ENCODE peak calls at places on chromosome 16, in four cellular contexts. C is SK-N-SH, O is H1, D is GM12878. U is an unnamed sample.

GRCh38 chr16:4713663-4714501 is 20.2 kb downstream of the ANKS3 start:
- DNase-seq in C (no peak), O (no peak), D (no peak), U (no peak)

GRCh38 chr16:81511371-81511770 is 66.8 kb downstream of the CMIP start:
- DNase-seq in C (no peak), O (no peak), D (no peak), U (no peak)

GRCh38 chr16:50677351-50677750 is 3.8 kb downstream of the SNX20 start:
- DNase-seq in C (peak), O (no peak), D (no peak), U (peak)

GRCh38 chr16:75801307-75801706 is 75.0 kb upstream of the CPHXL start:
- DNase-seq in C (no peak), O (no peak), D (no peak), U (no peak)

GRCh38 chr16:85363881-85364280 is 249.2 kb upstream of the GSE1 start:
- DNase-seq in C (no peak), O (no peak), D (no peak), U (no peak)

GRCh38 chr16:25030420-25031131 is 15.4 kb upstream of the ARHGAP17 start:
- DNase-seq in C (no peak), O (no peak), D (no peak), U (no peak)

GRCh38 chr16:5604770-5605169 is 507.2 kb upstream of the EEF2KMT start:
- DNase-seq in C (peak), O (no peak), D (no peak), U (no peak)

GRCh38 chr16:28873543-28874201 is 4.6 kb upstream of the ATP2A1 start:
- DNase-seq in C (peak), O (no peak), D (no peak), U (peak)

GRCh38 chr16:81668243-81669097 is 110.6 kb upstream of the PLCG2 start:
- DNase-seq in C (peak), O (no peak), D (no peak), U (no peak)

GRCh38 chr16:15976929-15977637 is 27.7 kb downstream of the ABCC1 start:
- DNase-seq in C (no peak), O (no peak), D (no peak), U (no peak)

GRCh38 chr16:30761427-30761927 is 385 bp downstream of the CFAP119 start:
- DNase-seq in C (peak), O (no peak), D (no peak), U (peak)

GRCh38 chr16:28845173-28846079 is 722 bp downstream of the TUFM start:
- DNase-seq in C (peak), O (peak), D (no peak), U (peak)

GRCh38 chr16:84899414-84899813 is 79.6 kb downstream of the CRISPLD2 start:
- DNase-seq in C (no peak), O (no peak), D (no peak), U (no peak)

GRCh38 chr16:27103954-27104353 is 37.2 kb downstream of the C16orf82 start:
- DNase-seq in C (no peak), O (no peak), D (no peak), U (no peak)

GRCh38 chr16:1538804-1539520 is 5.5 kb downstream of the TMEM204 start:
- DNase-seq in C (peak), O (no peak), D (no peak), U (peak)

GRCh38 chr16:70692481-70693203 is 6.8 kb upstream of the MTSS2 start:
- DNase-seq in C (no peak), O (no peak), D (no peak), U (no peak)

GRCh38 chr16:64196444-64196843 is 925.4 kb downstream of the CDH11 start:
- DNase-seq in C (no peak), O (no peak), D (no peak), U (no peak)

GRCh38 chr16:10333321-10334032 is 52.4 kb upstream of the ATF7IP2 start:
- DNase-seq in C (no peak), O (no peak), D (no peak), U (no peak)

GRCh38 chr16:2325791-2326190 is 14.7 kb downstream of the ABCA3 start:
- DNase-seq in C (no peak), O (no peak), D (no peak), U (no peak)

GRCh38 chr16:70454221-70455034 is at the start of gene FCSK:
- DNase-seq in C (peak), O (no peak), D (no peak), U (peak)

GRCh38 chr16:2471016-2471652 is at the start of gene NTN3:
- DNase-seq in C (peak), O (no peak), D (no peak), U (peak)

GRCh38 chr16:17313085-17313611 is 157.6 kb downstream of the XYLT1 start:
- DNase-seq in C (peak), O (no peak), D (no peak), U (no peak)

GRCh38 chr16:58413359-58413758 is 21.1 kb downstream of the GINS3 start:
- DNase-seq in C (peak), O (no peak), D (no peak), U (no peak)

GRCh38 chr16:27242398-27242797 is 26.2 kb downstream of the NSMCE1 start:
- DNase-seq in C (no peak), O (no peak), D (no peak), U (no peak)

GRCh38 chr16:85126731-85127662 is 14.7 kb upstream of the CIBAR2 start:
- DNase-seq in C (peak), O (no peak), D (no peak), U (peak)

GRCh38 chr16:89401641-89402445 is 88.5 kb downstream of the ANKRD11 start:
- DNase-seq in C (peak), O (no peak), D (no peak), U (no peak)

GRCh38 chr16:30051518-30051917 is 14.0 kb upstream of the ALDOA start:
- DNase-seq in C (no peak), O (no peak), D (no peak), U (no peak)

GRCh38 chr16:50401355-50401754 is 32.6 kb upstream of the BRD7 start:
- DNase-seq in C (no peak), O (no peak), D (no peak), U (no peak)

GRCh38 chr16:23823475-23824407 is 12.0 kb upstream of the PRKCB start:
- DNase-seq in C (no peak), O (no peak), D (no peak), U (no peak)

GRCh38 chr16:54121539-54122295 is 164.9 kb downstream of the IRX3 start:
- DNase-seq in C (no peak), O (no peak), D (no peak), U (no peak)

DNA sequence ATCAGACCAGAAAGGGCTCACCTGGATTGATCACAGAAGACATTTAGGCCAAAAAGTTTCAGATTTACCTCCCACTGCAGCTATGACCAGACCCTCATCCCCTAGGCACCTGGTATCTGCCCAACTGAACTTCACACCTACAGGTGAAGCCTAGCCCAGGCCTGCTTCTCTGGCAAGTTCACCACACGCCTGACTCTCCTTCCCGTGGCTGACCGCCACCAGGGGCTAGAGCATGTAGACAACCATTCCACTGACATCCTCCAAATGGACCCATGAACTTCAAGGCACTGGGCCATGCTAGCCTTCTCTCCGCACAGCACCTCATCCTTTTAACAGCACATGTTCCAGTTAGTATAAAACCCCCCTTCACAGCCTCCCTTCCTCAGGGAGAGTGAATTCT is 18.8 kb downstream of the ZCCHC14 start:
- DNase-seq in C (no peak), O (no peak), D (no peak), U (no peak)
- TF ChIP-seq JUND in C (no peak), O (no peak), D (no peak), U (no peak)

DNA sequence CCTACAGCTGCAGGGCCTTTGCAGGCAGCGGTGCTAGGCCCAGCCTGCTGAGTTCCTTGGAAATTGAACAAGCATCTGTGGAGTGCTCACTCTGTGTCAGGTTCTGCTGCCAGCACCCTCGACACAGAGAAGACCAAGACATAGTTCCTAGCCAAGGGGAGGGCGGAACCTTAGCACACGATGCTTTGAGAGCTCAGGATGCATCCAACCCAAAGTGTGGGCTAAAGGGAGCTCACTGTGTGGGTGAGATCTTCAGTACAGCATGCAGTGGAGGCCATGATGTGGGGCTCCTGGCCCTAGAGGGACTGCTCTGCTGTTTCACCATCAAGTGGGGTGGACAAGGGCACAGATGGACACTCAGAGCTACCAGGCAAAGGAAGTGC is 27.7 kb downstream of the RMI2 start:
- DNase-seq in C (no peak), O (no peak), D (no peak), U (no peak)
- TF ChIP-seq SIN3A in C (no peak), O (no peak), D (no peak), U (no peak)

GRCh38 chr16:51767564-51767963 is 616.5 kb upstream of the SALL1 start:
- DNase-seq in C (peak), O (no peak), D (no peak), U (no peak)
- TF ChIP-seq JUND in C (no peak), O (no peak), D (no peak), U (no peak)

DNA sequence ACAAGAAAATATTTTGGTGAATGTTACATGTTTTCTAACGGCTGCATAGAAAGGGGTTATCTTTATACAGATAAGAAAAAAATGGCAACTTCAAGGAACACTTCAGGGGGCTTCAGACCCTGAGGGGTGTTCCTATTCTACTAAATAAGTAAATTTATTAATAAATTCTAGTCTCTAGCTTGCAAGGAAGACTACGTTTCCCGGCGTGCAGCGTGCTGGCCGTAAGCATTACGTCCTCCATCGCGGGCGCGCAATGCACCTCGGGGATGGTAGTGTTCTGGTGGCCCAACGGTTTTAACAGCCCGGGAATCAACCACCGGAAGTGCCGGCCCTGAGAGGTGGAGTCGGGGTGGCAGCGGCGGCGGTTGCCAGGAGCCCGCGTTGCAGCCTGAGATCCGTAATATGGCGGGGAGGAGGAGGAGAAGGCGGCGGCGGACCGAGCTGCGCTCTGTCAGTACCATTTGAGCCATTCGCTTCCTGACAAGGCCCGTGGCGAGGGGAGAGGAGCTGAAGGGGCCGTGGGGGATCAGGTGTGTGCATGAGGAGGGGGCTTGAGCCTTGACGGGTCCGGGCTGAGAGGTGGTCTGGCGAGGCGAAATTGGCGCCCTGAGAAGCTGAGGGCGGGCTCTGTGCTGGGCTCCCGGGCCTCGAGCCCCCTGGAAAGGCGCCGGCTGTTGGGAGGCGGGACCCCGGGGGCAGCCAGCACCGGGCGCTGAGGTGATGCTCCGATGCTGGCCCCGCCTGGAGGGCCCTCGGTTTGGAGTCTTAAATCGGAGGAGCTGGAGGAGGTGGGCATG is at the start of gene CCP110:
- DNase-seq in C (peak), O (peak), D (peak), U (peak)
- TF ChIP-seq SIN3A in C (peak), O (peak), D (peak), U (peak)

GRCh38 chr16:9054460-9054859 is 37.0 kb upstream of the HAPSTR1 start:
- DNase-seq in C (no peak), O (no peak), D (no peak), U (no peak)

GRCh38 chr16:9053006-9053601 is 38.3 kb upstream of the HAPSTR1 start:
- DNase-seq in C (peak), O (peak), D (no peak), U (peak)

GRCh38 chr16:9055661-9056060 is 35.8 kb upstream of the HAPSTR1 start:
- DNase-seq in C (no peak), O (no peak), D (no peak), U (no peak)

GRCh38 chr16:9056061-9056460 is 35.4 kb upstream of the HAPSTR1 start:
- DNase-seq in C (no peak), O (no peak), D (no peak), U (no peak)

DNA sequence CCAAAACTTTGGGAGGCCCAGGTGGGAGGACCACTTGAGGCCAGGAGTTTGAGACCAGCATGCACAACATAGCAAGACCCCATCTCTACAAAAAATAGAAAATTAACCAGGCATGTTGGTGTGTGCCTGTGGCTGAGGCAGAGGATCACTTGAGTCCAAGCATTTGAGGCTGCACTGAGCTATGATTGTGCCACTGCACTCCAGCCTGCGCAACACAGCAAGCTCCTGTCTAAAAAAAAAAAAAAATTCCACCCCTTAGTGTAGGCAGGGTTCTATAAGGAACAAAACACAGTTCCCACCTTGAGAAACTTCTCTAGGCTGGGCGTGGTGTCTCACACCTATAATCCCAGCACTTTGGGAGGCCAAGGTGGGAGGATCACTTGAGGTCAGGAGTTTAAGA is 36.3 kb upstream of the HAPSTR1 start:
- DNase-seq in C (no peak), O (no peak), D (no peak), U (no peak)
- TF ChIP-seq JUND in C (no peak), O (no peak), D (no peak), U (no peak)

GRCh38 chr16:66927918-66928649 is 2.7 kb upstream of the RRAD start:
- DNase-seq in C (no peak), O (no peak), D (no peak), U (no peak)

GRCh38 chr16:66927012-66927436 is 1.7 kb upstream of the RRAD start:
- DNase-seq in C (no peak), O (no peak), D (no peak), U (no peak)

GRCh38 chr16:66926171-66926570 is 836 bp upstream of the RRAD start:
- DNase-seq in C (no peak), O (no peak), D (no peak), U (no peak)

GRCh38 chr16:66930189-66930588 is 4.0 kb downstream of the CIAO2B start:
- DNase-seq in C (no peak), O (no peak), D (no peak), U (peak)

GRCh38 chr16:66928702-66929388 is 3.5 kb upstream of the RRAD start:
- DNase-seq in C (peak), O (peak), D (no peak), U (peak)
- TF ChIP-seq SIN3A in C (no peak), O (no peak), D (no peak), U (no peak)

DNA sequence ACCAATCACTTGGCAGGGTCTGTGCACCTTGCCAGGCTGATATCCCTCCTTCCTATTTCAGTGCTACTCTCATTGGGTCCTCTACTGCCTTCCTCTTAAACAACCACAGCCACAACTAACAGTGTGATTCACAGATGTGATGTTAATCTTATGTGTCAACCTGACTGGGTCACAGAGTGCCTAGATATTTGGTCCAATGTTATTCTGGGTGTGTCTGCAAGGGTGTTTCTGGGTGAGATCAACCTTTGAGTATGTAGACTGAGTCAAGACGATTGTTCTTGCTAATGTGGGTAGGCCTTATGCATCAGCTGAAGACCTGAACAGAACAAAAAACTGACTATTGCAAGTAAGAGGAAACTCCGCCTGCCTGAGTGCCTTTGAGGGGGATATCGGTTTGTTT is 51.2 kb upstream of the IRX6 start:
- DNase-seq in C (no peak), O (no peak), D (no peak), U (no peak)
- TF ChIP-seq JUND in C (no peak), O (no peak), D (no peak), U (no peak)

GRCh38 chr16:83714286-83714685 is 93.5 kb upstream of the HSBP1 start:
- DNase-seq in C (no peak), O (no peak), D (no peak), U (no peak)

GRCh38 chr16:83717308-83717707 is 90.5 kb upstream of the HSBP1 start:
- DNase-seq in C (no peak), O (no peak), D (no peak), U (peak)

GRCh38 chr16:83717814-83718213 is 90.0 kb upstream of the HSBP1 start:
- DNase-seq in C (no peak), O (no peak), D (no peak), U (no peak)

GRCh38 chr16:83713597-83713996 is 94.2 kb upstream of the HSBP1 start:
- DNase-seq in C (peak), O (no peak), D (no peak), U (peak)

DNA sequence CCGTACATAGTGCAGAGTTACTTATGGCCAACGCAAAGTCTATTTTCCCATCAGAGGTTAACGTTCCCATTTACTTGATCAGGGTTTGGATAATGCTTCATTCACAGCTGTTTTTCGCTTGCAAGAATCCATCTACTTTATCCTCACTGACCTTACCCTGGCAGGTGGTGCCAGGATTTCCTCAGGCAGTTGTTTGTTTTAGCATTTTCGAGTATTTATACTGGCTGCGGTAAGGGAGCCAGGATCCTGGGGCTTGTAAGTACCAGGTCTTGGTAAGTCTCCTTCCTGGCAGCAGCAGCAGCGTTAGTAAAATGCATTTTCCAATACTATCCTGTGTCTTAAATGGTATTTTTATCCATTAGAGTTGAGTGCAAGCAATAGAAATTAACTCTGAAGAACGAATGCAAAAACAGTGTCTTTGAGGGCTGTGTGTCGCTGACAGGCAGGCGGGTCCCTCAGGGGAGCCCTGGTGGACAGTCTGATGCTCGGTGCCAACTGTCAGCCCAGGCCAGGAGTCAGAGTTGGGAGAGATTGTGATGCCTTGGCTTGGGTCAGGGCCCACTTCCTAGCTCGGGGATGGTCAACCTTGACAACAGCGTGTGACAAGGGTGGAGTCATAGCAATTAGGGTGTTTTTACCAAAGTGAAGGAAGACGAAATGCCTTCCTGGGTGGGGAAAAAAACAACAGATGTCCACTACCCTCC is 92.4 kb upstream of the HSBP1 start:
- DNase-seq in C (no peak), O (no peak), D (no peak), U (no peak)
- TF ChIP-seq SIN3A in C (no peak), O (no peak), D (no peak), U (no peak)

DNA sequence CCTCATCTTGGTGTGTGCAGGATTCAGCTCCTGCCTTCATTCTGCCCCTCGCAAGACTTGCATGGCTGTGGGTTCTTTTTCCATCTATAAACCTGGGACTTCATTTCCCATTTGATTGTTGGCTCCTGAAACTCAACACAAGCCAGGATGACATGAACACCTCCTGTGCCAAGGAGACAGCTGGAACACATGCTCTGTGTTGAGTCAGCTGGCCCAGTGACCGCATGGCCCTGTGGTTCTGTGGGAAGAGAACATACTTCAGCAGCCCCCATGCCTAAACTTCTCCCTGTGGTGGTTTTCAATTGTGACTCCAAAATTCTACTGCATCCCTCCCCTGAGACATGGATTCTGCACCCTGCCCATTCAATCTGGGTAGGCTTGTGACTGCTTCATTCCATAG is 57.9 kb upstream of the FOXF1 start:
- DNase-seq in C (no peak), O (no peak), D (no peak), U (no peak)
- TF ChIP-seq JUND in C (no peak), O (no peak), D (no peak), U (no peak)

U was measured in K562.